ENCODE peak calls at places on chromosome 13, in five cellular contexts. O is AG04450, F is suprapubic skin, R is SK-N-SH, P is substantia nigra. S is an unnamed sample.

GRCh38 chr13:46211116-46211515 is 612 bp upstream of the LRRC63 start:
- DNase-seq in O (no peak), F (no peak), R (peak; percentile 32), P (no peak), S (no peak)

GRCh38 chr13:39484506-39485313 is 118.3 kb downstream of the LHFPL6 start:
- DNase-seq in O (no peak), F (no peak), R (no peak), P (no peak), S (peak; percentile 2)

GRCh38 chr13:58318495-58319167 is 687.1 kb downstream of the PCDH17 start:
- DNase-seq in O (no peak), F (no peak), R (no peak), P (no peak), S (no peak)

GRCh38 chr13:27708325-27708724 is 84.0 kb upstream of the GSX1 start:
- DNase-seq in O (no peak), F (no peak), R (no peak), P (no peak), S (no peak)

GRCh38 chr13:36979361-36980040 is 19.6 kb downstream of the ALG5 start:
- DNase-seq in O (peak; percentile 26), F (no peak), R (no peak), P (no peak), S (no peak)

GRCh38 chr13:60282708-60283107 is 114.3 kb upstream of the TDRD3 start:
- DNase-seq in O (no peak), F (no peak), R (no peak), P (no peak), S (no peak)

GRCh38 chr13:34151885-34152284 is 333.9 kb downstream of the RFC3 start:
- DNase-seq in O (no peak), F (no peak), R (no peak), P (no peak), S (no peak)

GRCh38 chr13:114024603-114025431 is 50.9 kb upstream of the C13orf46 start:
- DNase-seq in O (no peak), F (no peak), R (no peak), P (no peak), S (no peak)

GRCh38 chr13:95150555-95150954 is 150.7 kb downstream of the ABCC4 start:
- DNase-seq in O (no peak), F (no peak), R (no peak), P (no peak), S (no peak)

GRCh38 chr13:26036383-26036782 is 15.4 kb downstream of the SHISA2 start:
- DNase-seq in O (no peak), F (no peak), R (no peak), P (no peak), S (no peak)

GRCh38 chr13:38191016-38191415 is 158.6 kb upstream of the UFM1 start:
- DNase-seq in O (no peak), F (no peak), R (no peak), P (no peak), S (no peak)

GRCh38 chr13:70630247-70630646 is 522.0 kb upstream of the KLHL1 start:
- DNase-seq in O (no peak), F (no peak), R (no peak), P (no peak), S (no peak)

GRCh38 chr13:26377038-26377437 is 123.1 kb downstream of the CDK8 start:
- DNase-seq in O (no peak), F (no peak), R (peak; percentile 38), P (no peak), S (no peak)

GRCh38 chr13:76741624-76742023 is 144.6 kb downstream of the KCTD12 start:
- DNase-seq in O (no peak), F (no peak), R (no peak), P (no peak), S (no peak)

GRCh38 chr13:114089341-114089740 is 43.1 kb downstream of the RASA3 start:
- DNase-seq in O (no peak), F (peak; percentile 44), R (no peak), P (no peak), S (no peak)

GRCh38 chr13:27979001-27979643 is 9.4 kb downstream of the URAD start:
- DNase-seq in O (no peak), F (peak; percentile 62), R (no peak), P (no peak), S (no peak)

GRCh38 chr13:95492044-95492801 is 60.3 kb upstream of the CLDN10 start:
- DNase-seq in O (no peak), F (no peak), R (no peak), P (no peak), S (no peak)

GRCh38 chr13:109517516-109517915 is 268.9 kb downstream of the IRS2 start:
- DNase-seq in O (no peak), F (no peak), R (no peak), P (no peak), S (no peak)

GRCh38 chr13:34578917-34579316 is 363.2 kb upstream of the NBEA start:
- DNase-seq in O (no peak), F (no peak), R (no peak), P (no peak), S (no peak)

GRCh38 chr13:89687066-89687465 is 1660.4 kb upstream of the MIR17HG start:
- DNase-seq in O (no peak), F (no peak), R (no peak), P (no peak), S (no peak)

GRCh38 chr13:38366954-38367645 is 17.4 kb downstream of the UFM1 start:
- DNase-seq in O (no peak), F (no peak), R (no peak), P (no peak), S (no peak)

DNA sequence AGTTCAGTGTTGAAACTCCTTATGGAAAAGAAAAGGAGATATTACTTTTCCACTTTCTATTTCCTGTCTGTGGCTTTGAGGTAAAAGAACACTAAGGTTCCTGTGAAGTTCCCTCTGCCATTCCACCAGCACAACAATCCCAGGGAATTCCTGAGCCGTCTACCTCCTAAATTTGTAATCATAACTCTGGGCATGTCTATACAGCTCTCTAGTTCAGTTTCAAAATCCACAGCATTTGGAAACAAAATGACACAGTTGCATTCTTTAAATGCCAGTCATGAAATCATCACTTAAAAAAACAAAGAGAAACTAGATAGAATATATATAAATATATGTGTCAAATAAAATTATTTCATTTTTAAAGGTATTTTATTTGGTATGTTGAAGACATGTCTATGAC is 9.0 kb upstream of the THSD1 start:
- DNase-seq in O (no peak), F (no peak), R (no peak), P (no peak), S (no peak)
- H3K27ac ChIP-seq in O (peak overlapping the region; percentile 80), F (peak overlapping the region; percentile 64), R (peak overlapping the region; percentile 78), P (no peak overlapping the region), S (no peak overlapping the region)

GRCh38 chr13:52165410-52165809 is 6.0 kb upstream of the NEK3 start:
- DNase-seq in O (no peak), F (no peak), R (no peak), P (no peak), S (no peak)
- H3K27ac ChIP-seq in O (no peak overlapping the region), F (no peak overlapping the region), R (no peak overlapping the region), P (peak overlapping the region; percentile 87), S (peak overlapping the region; percentile 72)

GRCh38 chr13:98226520-98226919 is 49.5 kb upstream of the RNF113B start:
- DNase-seq in O (no peak), F (no peak), R (no peak), P (no peak), S (no peak)
- H3K27ac ChIP-seq in O (no peak overlapping the region), F (no peak overlapping the region), R (no peak overlapping the region), P (no peak overlapping the region), S (peak overlapping the region; percentile 52)

GRCh38 chr13:48235100-48235813 is 2.3 kb downstream of the ITM2B start:
- DNase-seq in O (no peak), F (no peak), R (peak; percentile 56), P (peak; percentile 2), S (peak; percentile 17)
- H3K27ac ChIP-seq in O (no peak overlapping the region), F (peak overlapping the region; percentile 100), R (peak overlapping the region; percentile 73), P (peak overlapping the region; percentile 67), S (peak overlapping the region; percentile 86)

GRCh38 chr13:29170451-29171082 is 350.4 kb downstream of the MTUS2 start:
- DNase-seq in O (no peak), F (no peak), R (no peak), P (no peak), S (no peak)

GRCh38 chr13:29165216-29165615 is 345.1 kb downstream of the MTUS2 start:
- DNase-seq in O (no peak), F (no peak), R (no peak), P (no peak), S (no peak)

GRCh38 chr13:29161653-29162052 is 341.5 kb downstream of the MTUS2 start:
- DNase-seq in O (no peak), F (no peak), R (no peak), P (no peak), S (no peak)

GRCh38 chr13:29162638-29163037 is 342.5 kb downstream of the MTUS2 start:
- DNase-seq in O (no peak), F (no peak), R (no peak), P (no peak), S (no peak)

DNA sequence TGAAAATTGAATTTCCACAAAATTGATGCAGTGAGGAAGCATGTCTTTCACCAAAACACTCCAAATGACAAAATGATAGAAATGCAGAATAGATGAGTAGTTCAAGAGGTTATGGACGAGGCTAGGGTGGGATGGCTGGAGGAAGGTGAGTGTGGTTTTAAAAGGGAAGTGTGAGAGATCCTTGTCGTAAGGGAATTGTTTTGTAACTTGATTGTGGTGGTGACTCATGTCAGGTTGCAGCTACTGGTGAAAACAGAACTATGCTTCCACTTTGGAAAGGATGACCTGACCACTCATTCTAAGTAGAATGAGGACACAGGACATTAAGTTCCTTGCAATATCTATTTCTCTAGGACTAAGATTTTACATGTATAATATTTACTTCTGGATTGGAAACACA is 345.7 kb downstream of the MTUS2 start:
- DNase-seq in O (no peak), F (no peak), R (no peak), P (no peak), S (no peak)
- H3K27ac ChIP-seq in O (no peak overlapping the region), F (no peak overlapping the region), R (no peak overlapping the region), P (no peak overlapping the region), S (no peak overlapping the region)

DNA sequence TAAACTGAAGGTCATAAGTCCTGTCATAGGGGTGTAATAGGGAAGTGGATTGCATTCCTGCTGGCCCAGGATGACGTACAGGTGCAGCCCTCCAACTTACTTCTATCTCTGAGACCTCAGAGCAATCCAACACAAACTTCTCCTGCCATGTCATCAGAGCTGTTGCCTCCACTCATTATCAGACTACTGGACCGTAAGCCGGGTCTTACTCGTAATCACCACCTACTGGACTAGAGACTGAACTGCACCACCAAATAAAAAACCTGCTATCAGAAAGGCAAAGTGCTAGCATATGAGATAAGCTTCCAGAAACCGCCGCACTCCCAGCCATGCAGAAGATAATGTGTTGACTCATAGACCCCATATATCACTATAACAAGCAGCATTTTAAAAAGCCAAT is 102.1 kb downstream of the SLITRK1 start:
- DNase-seq in O (no peak), F (no peak), R (peak; percentile 14), P (no peak), S (no peak)
- H3K27ac ChIP-seq in O (no peak overlapping the region), F (no peak overlapping the region), R (no peak overlapping the region), P (no peak overlapping the region), S (no peak overlapping the region)

DNA sequence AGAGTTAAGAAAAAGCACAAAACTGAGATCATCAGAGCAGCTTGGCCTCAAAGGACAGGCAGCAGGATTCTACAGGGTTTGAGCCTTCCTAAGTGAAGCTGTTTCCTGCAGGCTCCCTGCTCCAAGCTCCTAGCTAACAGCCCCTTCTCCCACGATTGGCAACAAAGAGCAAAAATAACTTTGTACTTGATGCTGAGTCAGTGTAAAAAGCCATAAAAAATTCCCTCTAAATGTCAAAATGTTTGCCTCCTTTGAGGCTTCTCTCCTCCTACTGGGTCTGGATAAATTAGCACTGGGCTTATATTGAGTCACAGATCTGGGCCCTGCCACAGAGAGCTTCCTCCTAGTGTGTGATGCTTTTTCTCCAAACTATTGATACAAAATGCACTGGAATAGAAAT is 153.3 kb downstream of the TNFRSF19 start:
- DNase-seq in O (peak; percentile 41), F (no peak), R (no peak), P (no peak), S (no peak)
- H3K27ac ChIP-seq in O (peak overlapping the region; percentile 71), F (peak overlapping the region; percentile 27), R (peak overlapping the region; percentile 71), P (no peak overlapping the region), S (no peak overlapping the region)

S was measured in caudate nucleus.